ENCODE peak calls at places on chromosomes 3 and 15, in four cellular contexts. F is spleen, C is Panc1, Y is stomach. J is an unnamed sample.

GRCh38 chr3:16300282-16300681 is 35.3 kb downstream of the OXNAD1 start:
- DNase-seq in C (no peak), Y (no peak), F (no peak), J (no peak)

GRCh38 chr3:170751083-170751893 is 118.7 kb downstream of the RPL22L1 start:
- DNase-seq in F (no peak), Y (peak), C (peak), J (peak)

GRCh38 chr3:161348791-161349400 is 22.4 kb downstream of the SPTSSB start:
- DNase-seq in C (no peak), F (no peak), Y (no peak), J (no peak)

GRCh38 chr3:127426444-127427168 is 138.8 kb upstream of the PRR20G start:
- DNase-seq in Y (no peak), C (no peak), F (peak), J (peak)

GRCh38 chr15:69854521-69855171 is 243.1 kb downstream of the TLE3 start:
- DNase-seq in Y (no peak), F (peak), C (no peak), J (no peak)

GRCh38 chr15:82999905-83000671 is 11.4 kb downstream of the C15orf40 start:
- DNase-seq in Y (no peak), F (no peak), C (peak), J (no peak)

GRCh38 chr3:103126111-103126510 is 691.3 kb downstream of the ZPLD1 start:
- DNase-seq in C (no peak), F (no peak), Y (no peak), J (no peak)

GRCh38 chr3:187274977-187275338 is 16.6 kb downstream of the MASP1 start:
- DNase-seq in C (no peak), F (no peak), Y (no peak), J (no peak)

GRCh38 chr3:16084887-16085286 is 89.6 kb upstream of the GALNT15 start:
- DNase-seq in F (no peak), C (no peak), Y (no peak), J (no peak)

GRCh38 chr3:85785766-85786165 is 827.0 kb downstream of the CADM2 start:
- DNase-seq in Y (no peak), F (no peak), C (no peak), J (no peak)

GRCh38 chr3:31880020-31880419 is 101.0 kb downstream of the OSBPL10 start:
- DNase-seq in Y (no peak), F (no peak), C (no peak), J (no peak)

GRCh38 chr15:98812711-98813441 is 164.5 kb downstream of the IGF1R start:
- DNase-seq in F (no peak), Y (peak), C (no peak), J (no peak)

GRCh38 chr3:44058022-44058867 is 183.4 kb upstream of the TOPAZ1 start:
- DNase-seq in C (no peak), F (peak), Y (no peak), J (no peak)

GRCh38 chr3:46939578-46940405 is 36.8 kb downstream of the CCDC12 start:
- DNase-seq in C (no peak), Y (no peak), F (peak), J (no peak)

GRCh38 chr3:163919154-163919553 is 1159.1 kb downstream of the SI start:
- DNase-seq in C (no peak), F (no peak), Y (no peak), J (no peak)

GRCh38 chr15:27237319-27237939 is 266.4 kb downstream of the GABRG3 start:
- DNase-seq in F (no peak), Y (no peak), C (no peak), J (no peak)

GRCh38 chr3:43212914-43213611 is 73.3 kb upstream of the SNRK start:
- DNase-seq in C (no peak), F (no peak), Y (no peak), J (no peak)

GRCh38 chr3:190581041-190581501 is 67.2 kb downstream of the IL1RAP start:
- DNase-seq in Y (no peak), C (no peak), F (no peak), J (no peak)

GRCh38 chr3:141553055-141553454 is 66.2 kb downstream of the RASA2 start:
- DNase-seq in F (no peak), Y (no peak), C (no peak), J (no peak)

GRCh38 chr3:73432021-73432722 is 192.6 kb downstream of the PDZRN3 start:
- DNase-seq in C (peak), F (no peak), Y (no peak), J (peak)

GRCh38 chr3:28716939-28717338 is 368.3 kb upstream of the AZI2 start:
- DNase-seq in C (no peak), F (no peak), Y (no peak), J (no peak)

GRCh38 chr3:44883999-44884431 is 9.6 kb downstream of the TGM4 start:
- DNase-seq in Y (no peak), F (no peak), C (peak), J (no peak)

GRCh38 chr15:41377978-41378377 is 24.3 kb downstream of the NDUFAF1 start:
- DNase-seq in F (no peak), C (no peak), Y (no peak), J (no peak)

GRCh38 chr15:47950447-47950846 is 170.3 kb upstream of the SLC24A5 start:
- DNase-seq in F (no peak), Y (no peak), C (no peak), J (no peak)

GRCh38 chr3:156216852-156217251 is 96.5 kb downstream of the KCNAB1 start:
- DNase-seq in F (no peak), Y (no peak), C (no peak), J (no peak)

GRCh38 chr3:38805765-38806386 is 10.1 kb downstream of the SCN10A start:
- DNase-seq in F (no peak), C (no peak), Y (no peak), J (no peak)

DNA sequence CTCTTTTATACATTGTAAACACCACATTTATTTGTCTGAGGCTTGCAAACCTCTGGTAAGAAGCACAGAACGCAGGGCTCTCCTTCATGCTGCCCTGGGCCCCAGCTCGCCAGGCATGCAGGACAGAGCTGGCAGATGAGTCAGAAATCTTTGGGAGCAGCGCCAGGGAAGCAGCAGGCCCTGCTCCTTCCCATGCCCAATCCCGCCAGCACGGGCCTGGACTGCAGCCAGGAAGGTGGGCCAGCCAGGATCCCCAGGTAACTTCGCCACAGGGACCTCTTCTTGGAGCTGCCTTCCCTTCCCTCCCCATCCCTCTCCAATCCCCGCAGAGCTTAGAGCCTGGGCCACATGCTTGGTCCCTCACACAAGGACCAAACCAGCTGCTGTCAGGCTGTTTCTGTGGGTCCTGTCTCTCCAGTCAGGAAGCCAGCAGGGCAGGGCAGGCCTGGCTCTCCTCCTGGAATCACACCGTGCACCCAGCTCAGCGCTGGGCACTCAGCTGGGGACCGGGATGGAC is 8.8 kb downstream of the STOML1 start:
- DNase-seq in F (no peak), C (no peak), Y (no peak), J (peak)
- H3K4me3 ChIP-seq in F (no peak), C (no peak), Y (no peak), J (no peak)

DNA sequence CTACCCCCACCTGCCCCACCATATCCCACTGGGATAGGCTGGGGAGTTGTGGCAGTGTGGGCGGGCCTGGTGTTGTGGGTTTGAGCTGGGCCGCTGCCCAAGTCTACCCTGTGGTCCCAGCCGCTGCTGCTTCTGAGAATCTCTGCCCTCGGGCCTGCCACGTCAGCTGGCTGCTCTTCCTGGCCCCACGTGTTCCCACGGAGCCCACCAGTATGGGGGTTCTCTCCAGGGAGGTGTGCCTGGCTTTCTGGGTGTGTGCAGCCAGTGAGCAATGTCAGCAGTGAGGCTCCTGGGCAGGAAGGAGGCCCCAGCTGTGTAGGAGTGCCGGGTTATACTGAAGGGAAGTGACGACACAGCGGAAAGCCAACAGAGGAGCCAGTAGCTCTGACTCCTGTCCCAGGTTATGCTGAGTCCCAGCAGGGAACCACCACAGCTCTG is 10.5 kb downstream of the GNAI2 start:
- DNase-seq in F (peak), C (no peak), Y (no peak), J (no peak)
- TF ChIP-seq POLR2AphosphoS5 in F (peak), C (no peak), Y (peak), J (no peak)

GRCh38 chr3:50278868-50279224 is at the start of gene LSMEM2:
- DNase-seq in C (no peak), Y (no peak), F (no peak), J (no peak)

GRCh38 chr3:50275160-50275995 is 3.5 kb upstream of the LSMEM2 start:
- DNase-seq in Y (no peak), F (no peak), C (no peak), J (peak)

GRCh38 chr3:50275996-50276761 is 2.7 kb upstream of the LSMEM2 start:
- DNase-seq in C (no peak), F (no peak), Y (no peak), J (no peak)

GRCh38 chr3:50278106-50278867 is 600 bp upstream of the LSMEM2 start:
- DNase-seq in F (no peak), C (no peak), Y (no peak), J (no peak)

DNA sequence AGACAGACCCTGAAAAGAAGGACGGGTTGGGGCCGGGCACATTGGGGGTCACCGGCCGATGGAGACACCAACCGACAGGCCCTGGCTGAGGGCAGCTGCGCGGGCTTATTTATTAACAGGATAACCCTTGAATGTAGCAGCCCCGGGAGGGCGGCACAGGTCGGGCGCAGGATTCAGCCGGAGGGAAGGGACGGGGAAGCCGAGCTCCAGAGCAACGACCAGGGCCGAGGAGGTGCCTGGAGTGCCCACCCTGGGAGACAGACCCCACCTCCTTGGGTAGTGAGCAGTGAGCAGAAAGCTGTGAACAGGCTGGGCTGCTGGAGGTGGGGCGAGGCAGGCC is 2.2 kb upstream of the LSMEM2 start:
- DNase-seq in F (no peak), Y (no peak), C (no peak), J (no peak)
- H3K4me3 ChIP-seq in F (no peak), Y (no peak), C (no peak), J (no peak)

DNA sequence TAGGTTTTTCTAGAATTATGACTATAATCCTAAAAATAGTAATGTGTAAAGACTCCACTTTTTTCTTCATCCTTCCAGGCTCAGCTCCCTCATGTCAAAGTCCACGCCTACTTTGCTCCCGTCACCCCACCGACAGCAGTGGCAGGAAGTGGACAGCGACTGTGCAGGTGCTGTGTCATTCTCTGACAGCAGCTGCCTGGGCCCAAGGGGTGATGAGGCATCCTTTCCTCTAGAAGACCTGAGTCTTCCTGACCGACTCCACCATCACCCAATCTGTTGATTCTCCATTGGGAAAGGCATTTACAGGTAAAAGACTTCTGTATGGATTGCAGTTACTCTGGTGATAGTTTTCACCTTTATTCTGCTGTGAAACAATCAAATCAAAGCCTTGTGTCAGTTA is 54.8 kb downstream of the UBP1 start:
- DNase-seq in F (no peak), Y (no peak), C (no peak), J (no peak)
- TF ChIP-seq POLR2AphosphoS5 in F (no peak), Y (no peak), C (no peak), J (no peak)

DNA sequence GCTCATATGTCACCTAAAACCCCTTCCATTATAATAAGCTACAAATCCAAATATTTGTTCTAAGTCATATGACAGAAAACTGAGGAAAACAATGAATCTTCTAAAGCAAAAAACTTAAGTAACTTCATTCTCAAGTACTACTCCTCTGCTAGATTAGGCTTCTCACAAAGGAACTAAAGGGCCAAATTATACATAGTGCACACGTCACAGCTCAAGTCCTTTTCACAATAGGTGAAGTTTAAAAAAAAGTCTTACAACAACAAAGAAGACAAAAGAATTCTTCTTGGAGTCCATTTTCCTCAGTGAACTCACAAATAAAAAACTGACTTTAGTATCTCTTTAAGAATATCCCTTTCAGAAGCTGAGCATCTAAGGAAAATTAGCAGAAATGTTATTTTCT is 479.9 kb downstream of the MAGI1 start:
- DNase-seq in C (no peak), F (no peak), Y (no peak), J (no peak)
- H3K4me3 ChIP-seq in C (no peak), F (no peak), Y (no peak), J (no peak)

J was measured in sigmoid colon.